ENCODE peak calls at places on chromosome 14, in nine cellular contexts. One of them, this sample, is unnamed.

GRCh38 chr14:68598621-68599447 is 194.0 kb downstream of the ZFP36L1 start:
- DNase-seq in transverse colon: peak; percentile 66
- DNase-seq in HCT116: peak; percentile 97
- DNase-seq in adrenal gland: peak; percentile 58
- DNase-seq in A549: peak; percentile 95
- DNase-seq in IMR-90: peak; percentile 97
- DNase-seq in tibial nerve: peak; percentile 69
- DNase-seq in HepG2: peak; percentile 94
- DNase-seq in heart left ventricle: peak; percentile 82
- DNase-seq in this sample: peak; percentile 65

GRCh38 chr14:30906752-30907658 is 32.6 kb downstream of the COCH start:
- DNase-seq in transverse colon: no peak
- DNase-seq in HCT116: peak; percentile 12
- DNase-seq in adrenal gland: no peak
- DNase-seq in A549: peak; percentile 47
- DNase-seq in IMR-90: peak; percentile 15
- DNase-seq in tibial nerve: no peak
- DNase-seq in HepG2: peak; percentile 58
- DNase-seq in heart left ventricle: no peak
- DNase-seq in this sample: no peak

GRCh38 chr14:47060050-47060449 is 408.5 kb upstream of the RPL10L start:
- DNase-seq in transverse colon: no peak
- DNase-seq in HCT116: no peak
- DNase-seq in adrenal gland: no peak
- DNase-seq in A549: no peak
- DNase-seq in IMR-90: no peak
- DNase-seq in tibial nerve: no peak
- DNase-seq in HepG2: no peak
- DNase-seq in heart left ventricle: no peak
- DNase-seq in this sample: no peak

GRCh38 chr14:29462271-29462670 is 465.4 kb downstream of the PRKD1 start:
- DNase-seq in transverse colon: no peak
- DNase-seq in HCT116: no peak
- DNase-seq in adrenal gland: no peak
- DNase-seq in A549: no peak
- DNase-seq in IMR-90: no peak
- DNase-seq in tibial nerve: no peak
- DNase-seq in HepG2: no peak
- DNase-seq in heart left ventricle: no peak
- DNase-seq in this sample: no peak

GRCh38 chr14:32430326-32430725 is 101.2 kb downstream of the AKAP6 start:
- DNase-seq in transverse colon: no peak
- DNase-seq in HCT116: no peak
- DNase-seq in adrenal gland: no peak
- DNase-seq in A549: no peak
- DNase-seq in IMR-90: peak; percentile 69
- DNase-seq in tibial nerve: no peak
- DNase-seq in HepG2: no peak
- DNase-seq in heart left ventricle: no peak
- DNase-seq in this sample: no peak

GRCh38 chr14:99667821-99668220 is 16.3 kb upstream of the CYP46A1 start:
- DNase-seq in transverse colon: no peak
- DNase-seq in HCT116: no peak
- DNase-seq in adrenal gland: no peak
- DNase-seq in A549: no peak
- DNase-seq in IMR-90: no peak
- DNase-seq in tibial nerve: no peak
- DNase-seq in HepG2: no peak
- DNase-seq in heart left ventricle: no peak
- DNase-seq in this sample: no peak

GRCh38 chr14:38185661-38186060 is 22.0 kb upstream of the SSTR1 start:
- DNase-seq in transverse colon: no peak
- DNase-seq in HCT116: no peak
- DNase-seq in adrenal gland: no peak
- DNase-seq in A549: no peak
- DNase-seq in IMR-90: no peak
- DNase-seq in tibial nerve: no peak
- DNase-seq in HepG2: no peak
- DNase-seq in heart left ventricle: no peak
- DNase-seq in this sample: no peak

GRCh38 chr14:36316131-36316530 is 4.3 kb downstream of the MBIP start:
- DNase-seq in transverse colon: no peak
- DNase-seq in HCT116: no peak
- DNase-seq in adrenal gland: no peak
- DNase-seq in A549: no peak
- DNase-seq in IMR-90: no peak
- DNase-seq in tibial nerve: no peak
- DNase-seq in HepG2: no peak
- DNase-seq in heart left ventricle: no peak
- DNase-seq in this sample: no peak

GRCh38 chr14:68585690-68586089 is 207.2 kb downstream of the ZFP36L1 start:
- DNase-seq in transverse colon: no peak
- DNase-seq in HCT116: no peak
- DNase-seq in adrenal gland: no peak
- DNase-seq in A549: no peak
- DNase-seq in IMR-90: peak; percentile 11
- DNase-seq in tibial nerve: no peak
- DNase-seq in HepG2: no peak
- DNase-seq in heart left ventricle: no peak
- DNase-seq in this sample: no peak

GRCh38 chr14:88129306-88130056 is 124.5 kb downstream of the GPR65 start:
- DNase-seq in transverse colon: no peak
- DNase-seq in HCT116: no peak
- DNase-seq in adrenal gland: peak; percentile 45
- DNase-seq in A549: peak; percentile 32
- DNase-seq in IMR-90: peak; percentile 23
- DNase-seq in tibial nerve: peak; percentile 14
- DNase-seq in HepG2: no peak
- DNase-seq in heart left ventricle: no peak
- DNase-seq in this sample: no peak

GRCh38 chr14:74980746-74981661 is 21.7 kb upstream of the EIF2B2 start:
- DNase-seq in transverse colon: no peak
- DNase-seq in HCT116: no peak
- DNase-seq in adrenal gland: no peak
- DNase-seq in A549: no peak
- DNase-seq in IMR-90: peak; percentile 19
- DNase-seq in tibial nerve: no peak
- DNase-seq in HepG2: no peak
- DNase-seq in heart left ventricle: no peak
- DNase-seq in this sample: peak; percentile 88

GRCh38 chr14:64737391-64738305 is 33.4 kb downstream of the PLEKHG3 start:
- DNase-seq in transverse colon: no peak
- DNase-seq in HCT116: no peak
- DNase-seq in adrenal gland: no peak
- DNase-seq in A549: no peak
- DNase-seq in IMR-90: no peak
- DNase-seq in tibial nerve: no peak
- DNase-seq in HepG2: no peak
- DNase-seq in heart left ventricle: no peak
- DNase-seq in this sample: no peak

GRCh38 chr14:35213143-35213788 is 78.9 kb upstream of the PSMA6 start:
- DNase-seq in transverse colon: no peak
- DNase-seq in HCT116: no peak
- DNase-seq in adrenal gland: peak; percentile 36
- DNase-seq in A549: no peak
- DNase-seq in IMR-90: no peak
- DNase-seq in tibial nerve: no peak
- DNase-seq in HepG2: peak; percentile 75
- DNase-seq in heart left ventricle: no peak
- DNase-seq in this sample: no peak

GRCh38 chr14:35213869-35214387 is 78.3 kb upstream of the PSMA6 start:
- DNase-seq in transverse colon: no peak
- DNase-seq in HCT116: no peak
- DNase-seq in adrenal gland: no peak
- DNase-seq in A549: peak; percentile 29
- DNase-seq in IMR-90: peak; percentile 47
- DNase-seq in tibial nerve: no peak
- DNase-seq in HepG2: peak; percentile 88
- DNase-seq in heart left ventricle: no peak
- DNase-seq in this sample: no peak

GRCh38 chr14:35218963-35219362 is 73.2 kb upstream of the PSMA6 start:
- DNase-seq in transverse colon: no peak
- DNase-seq in HCT116: no peak
- DNase-seq in adrenal gland: no peak
- DNase-seq in A549: no peak
- DNase-seq in IMR-90: no peak
- DNase-seq in tibial nerve: no peak
- DNase-seq in HepG2: no peak
- DNase-seq in heart left ventricle: no peak
- DNase-seq in this sample: no peak

GRCh38 chr14:35212471-35213142 is 79.6 kb upstream of the PSMA6 start:
- DNase-seq in transverse colon: no peak
- DNase-seq in HCT116: no peak
- DNase-seq in adrenal gland: no peak
- DNase-seq in A549: no peak
- DNase-seq in IMR-90: no peak
- DNase-seq in tibial nerve: no peak
- DNase-seq in HepG2: no peak
- DNase-seq in heart left ventricle: no peak
- DNase-seq in this sample: no peak

GRCh38 chr14:35215110-35215872 is 76.9 kb upstream of the PSMA6 start:
- DNase-seq in transverse colon: no peak
- DNase-seq in HCT116: peak; percentile 38
- DNase-seq in adrenal gland: no peak
- DNase-seq in A549: peak; percentile 69
- DNase-seq in IMR-90: peak; percentile 80
- DNase-seq in tibial nerve: peak; percentile 17
- DNase-seq in HepG2: peak; percentile 57
- DNase-seq in heart left ventricle: no peak
- DNase-seq in this sample: no peak
- TF ChIP-seq CTCF in transverse colon: peak; percentile 23
- TF ChIP-seq CTCF in HCT116: peak; percentile 48
- TF ChIP-seq CTCF in adrenal gland: peak; percentile 58
- TF ChIP-seq CTCF in A549: peak; percentile 73
- TF ChIP-seq CTCF in IMR-90: peak; percentile 84
- TF ChIP-seq CTCF in tibial nerve: peak; percentile 45
- TF ChIP-seq CTCF in HepG2: peak; percentile 68
- TF ChIP-seq CTCF in heart left ventricle: peak; percentile 56
- TF ChIP-seq CTCF in this sample: no peak

DNA sequence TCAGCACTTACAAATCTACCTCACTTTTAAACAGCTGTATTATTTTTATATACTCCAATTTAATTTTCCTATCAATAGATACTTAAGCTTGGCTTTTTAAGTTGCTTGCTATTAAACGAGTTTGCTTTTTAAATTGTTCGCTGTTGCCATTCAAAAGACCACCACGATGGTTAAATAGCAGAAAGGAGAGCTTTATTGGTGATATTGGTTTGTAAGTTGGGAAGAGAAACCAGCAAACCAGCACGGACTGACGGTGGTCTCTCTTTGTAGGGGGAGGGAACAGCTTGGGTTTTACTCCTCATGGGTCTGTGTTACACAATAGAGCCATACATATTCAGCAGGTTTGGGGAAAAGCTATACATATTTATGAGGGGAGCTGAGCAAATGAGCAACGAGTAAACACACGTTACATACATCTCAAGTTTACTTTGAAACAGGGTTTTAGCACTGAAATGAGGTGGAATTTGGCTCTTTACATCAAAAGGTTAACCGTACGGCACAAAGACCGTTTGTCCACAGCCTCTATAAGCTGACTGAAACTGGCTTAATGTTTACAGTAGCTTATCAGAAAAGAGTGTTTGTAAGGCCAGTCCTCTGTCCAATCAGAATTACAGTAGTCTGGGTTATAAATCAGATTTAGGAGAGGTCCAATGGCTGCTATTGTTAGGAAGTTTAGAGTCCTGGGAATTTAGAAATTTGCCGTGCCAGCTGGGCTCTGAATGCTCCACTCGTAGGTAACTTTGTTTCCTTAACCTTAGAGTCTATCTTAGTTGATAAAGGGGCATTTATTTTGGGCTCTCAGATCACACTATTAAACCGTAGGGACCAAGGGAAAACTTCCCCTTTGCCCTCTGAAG is 69.7 kb upstream of the DHRS4 start:
- DNase-seq in transverse colon: no peak
- DNase-seq in HCT116: no peak
- DNase-seq in adrenal gland: no peak
- DNase-seq in A549: no peak
- DNase-seq in IMR-90: no peak
- DNase-seq in tibial nerve: no peak
- DNase-seq in HepG2: peak; percentile 100
- DNase-seq in heart left ventricle: no peak
- DNase-seq in this sample: no peak
- TF ChIP-seq POLR2A in transverse colon: no peak
- TF ChIP-seq POLR2A in HCT116: no peak
- TF ChIP-seq POLR2A in adrenal gland: no peak
- TF ChIP-seq POLR2A in A549: no peak
- TF ChIP-seq POLR2A in IMR-90: no peak
- TF ChIP-seq POLR2A in tibial nerve: no peak
- TF ChIP-seq POLR2A in HepG2: peak; percentile 27
- TF ChIP-seq POLR2A in heart left ventricle: no peak
- TF ChIP-seq POLR2A in this sample: no peak

DNA sequence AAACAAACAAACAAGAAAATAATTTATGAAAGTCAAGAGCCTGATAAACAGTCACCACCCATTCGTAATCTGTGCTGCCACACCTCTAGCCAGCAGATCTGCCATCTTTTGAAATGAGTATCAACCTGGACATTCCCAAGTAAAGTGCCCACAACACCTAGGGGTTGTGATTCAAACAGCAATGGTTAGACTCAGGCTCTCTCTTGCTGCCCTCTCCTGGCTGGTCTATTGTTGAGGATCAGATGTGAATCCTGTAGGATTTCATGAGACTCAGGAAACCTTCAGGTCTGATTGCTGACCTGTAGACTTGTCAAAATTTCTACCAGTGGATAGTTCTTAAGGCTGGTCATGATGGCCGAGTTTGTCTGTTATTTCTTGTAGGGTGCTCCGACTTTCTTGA is 26.8 kb downstream of the DGLUCY start:
- DNase-seq in transverse colon: peak; percentile 47
- DNase-seq in HCT116: peak; percentile 41
- DNase-seq in adrenal gland: no peak
- DNase-seq in A549: peak; percentile 67
- DNase-seq in IMR-90: no peak
- DNase-seq in tibial nerve: peak; percentile 28
- DNase-seq in HepG2: peak; percentile 55
- DNase-seq in heart left ventricle: no peak
- DNase-seq in this sample: no peak
- TF ChIP-seq CTCF in transverse colon: peak; percentile 58
- TF ChIP-seq CTCF in HCT116: peak; percentile 79
- TF ChIP-seq CTCF in adrenal gland: peak; percentile 32
- TF ChIP-seq CTCF in A549: peak; percentile 38
- TF ChIP-seq CTCF in IMR-90: peak; percentile 42
- TF ChIP-seq CTCF in tibial nerve: no peak
- TF ChIP-seq CTCF in HepG2: peak; percentile 49
- TF ChIP-seq CTCF in heart left ventricle: peak; percentile 12
- TF ChIP-seq CTCF in this sample: no peak

DNA sequence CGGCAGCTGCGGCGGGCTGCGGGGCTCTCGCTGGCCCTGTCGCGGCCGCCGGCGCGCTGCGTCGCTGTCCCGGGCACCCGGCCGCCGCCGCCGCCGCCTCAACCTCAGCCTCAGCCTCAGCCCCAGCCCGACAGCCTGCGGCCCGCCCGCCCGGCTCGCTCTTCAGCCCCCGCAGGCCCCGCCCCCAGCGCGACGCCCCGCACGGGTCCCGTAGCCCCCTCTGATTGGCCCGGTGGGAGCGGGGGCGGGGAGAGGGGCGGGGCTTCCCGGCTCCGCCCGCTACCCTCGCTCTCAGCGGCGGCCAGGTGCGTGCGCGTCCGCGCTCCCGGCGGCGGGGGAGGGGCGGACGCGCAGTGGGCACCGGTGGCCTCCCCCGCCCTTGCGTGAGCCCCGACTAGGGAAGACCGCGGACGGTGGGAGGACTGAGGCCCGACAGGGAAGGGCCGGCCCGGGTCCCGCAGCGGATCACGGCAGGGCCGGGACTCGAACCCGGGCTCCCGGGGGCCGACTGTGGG is at the start of gene PPP1R13B:
- DNase-seq in transverse colon: peak; percentile 96
- DNase-seq in HCT116: peak; percentile 65
- DNase-seq in adrenal gland: peak; percentile 94
- DNase-seq in A549: peak; percentile 86
- DNase-seq in IMR-90: peak; percentile 71
- DNase-seq in tibial nerve: peak; percentile 77
- DNase-seq in HepG2: peak; percentile 78
- DNase-seq in heart left ventricle: peak; percentile 96
- DNase-seq in this sample: peak; percentile 87
- TF ChIP-seq POLR2A in transverse colon: peak; percentile 40
- TF ChIP-seq POLR2A in HCT116: peak; percentile 69
- TF ChIP-seq POLR2A in adrenal gland: peak; percentile 63
- TF ChIP-seq POLR2A in A549: peak; percentile 50
- TF ChIP-seq POLR2A in IMR-90: peak; percentile 44
- TF ChIP-seq POLR2A in tibial nerve: peak; percentile 68
- TF ChIP-seq POLR2A in HepG2: no peak
- TF ChIP-seq POLR2A in heart left ventricle: no peak
- TF ChIP-seq POLR2A in this sample: no peak